ENCODE peak calls at places on chromosome 3, in nine cellular contexts. I is hepatocyte; J is mucosa of descending colon; P is effector memory CD4-positive, alpha-beta T cell; R is CD8-positive, alpha-beta T cell; B is right atrium auricular region; D is tibial artery; V is A549; E is GM23248. L is an unnamed sample. For H3K9me3, the result is how much of the 10 kb centered on the place peaks cover.

GRCh38 chr3:156150434-156151066 is 30.2 kb downstream of the KCNAB1 start:
- DNase-seq in I (peak), J (no peak), P (no peak), R (no peak), B (peak), D (peak), V (peak), E (peak), L (no peak)

GRCh38 chr3:160471892-160472291 is 22.3 kb upstream of the TRIM59 start:
- DNase-seq in I (no peak), J (no peak), P (no peak), R (no peak), B (no peak), D (no peak), V (no peak), E (no peak), L (no peak)

GRCh38 chr3:15646924-15647511 is 45.5 kb downstream of the BTD start:
- DNase-seq in I (peak), J (no peak), P (no peak), R (no peak), B (no peak), D (peak), V (peak), E (peak), L (no peak)

GRCh38 chr3:40580494-40581091 is 55.8 kb downstream of the ZNF621 start:
- DNase-seq in I (peak), J (no peak), P (no peak), R (peak), B (peak), D (peak), V (peak), E (peak), L (no peak)

GRCh38 chr3:4633078-4634004 is 140.2 kb downstream of the ITPR1 start:
- DNase-seq in I (peak), J (no peak), P (no peak), R (no peak), B (no peak), D (no peak), V (peak), E (peak), L (no peak)

GRCh38 chr3:107452436-107452835 is 70.3 kb upstream of the BBX start:
- DNase-seq in I (no peak), J (no peak), P (no peak), R (no peak), B (no peak), D (no peak), V (no peak), E (peak), L (no peak)

GRCh38 chr3:113097821-113098516 is 107.2 kb downstream of the GTPBP8 start:
- DNase-seq in I (peak), J (no peak), P (no peak), R (no peak), B (no peak), D (no peak), V (peak), E (peak), L (no peak)

GRCh38 chr3:45168451-45168850 is 22.3 kb upstream of the CDCP1 start:
- DNase-seq in I (no peak), J (no peak), P (no peak), R (no peak), B (no peak), D (no peak), V (no peak), E (no peak), L (no peak)

GRCh38 chr3:62184559-62184958 is 188.8 kb downstream of the FEZF2 start:
- DNase-seq in I (peak), J (no peak), P (no peak), R (no peak), B (no peak), D (no peak), V (no peak), E (peak), L (no peak)

GRCh38 chr3:178084938-178085816 is 451.1 kb upstream of the KCNMB2 start:
- DNase-seq in I (peak), J (peak), P (no peak), R (peak), B (peak), D (peak), V (no peak), E (peak), L (no peak)

GRCh38 chr3:197750396-197750831 is 731 bp downstream of the FYTTD1 start:
- DNase-seq in I (peak), J (peak), P (peak), R (peak), B (peak), D (peak), V (peak), E (peak), L (no peak)

GRCh38 chr3:105527538-105527937 is 160.8 kb downstream of the ALCAM start:
- DNase-seq in I (no peak), J (no peak), P (no peak), R (no peak), B (no peak), D (no peak), V (no peak), E (no peak), L (no peak)

GRCh38 chr3:172616061-172616461 is 92.8 kb upstream of the TNFSF10 start:
- DNase-seq in I (no peak), J (no peak), P (no peak), R (no peak), B (no peak), D (no peak), V (no peak), E (peak), L (no peak)

GRCh38 chr3:189937302-189938255 is 183.1 kb downstream of the P3H2 start:
- DNase-seq in I (no peak), J (no peak), P (no peak), R (no peak), B (no peak), D (no peak), V (peak), E (peak), L (no peak)

GRCh38 chr3:181713300-181713647 is 1.5 kb downstream of the SOX2 start:
- DNase-seq in I (no peak), J (no peak), P (no peak), R (no peak), B (no peak), D (no peak), V (no peak), E (no peak), L (no peak)

GRCh38 chr3:48565591-48566400 is 2.2 kb upstream of the UCN2 start:
- DNase-seq in I (no peak), J (no peak), P (no peak), R (no peak), B (no peak), D (no peak), V (peak), E (peak), L (no peak)

GRCh38 chr3:5822843-5823242 is 635.3 kb downstream of the EDEM1 start:
- DNase-seq in I (peak), J (no peak), P (no peak), R (no peak), B (no peak), D (no peak), V (no peak), E (no peak), L (no peak)

DNA sequence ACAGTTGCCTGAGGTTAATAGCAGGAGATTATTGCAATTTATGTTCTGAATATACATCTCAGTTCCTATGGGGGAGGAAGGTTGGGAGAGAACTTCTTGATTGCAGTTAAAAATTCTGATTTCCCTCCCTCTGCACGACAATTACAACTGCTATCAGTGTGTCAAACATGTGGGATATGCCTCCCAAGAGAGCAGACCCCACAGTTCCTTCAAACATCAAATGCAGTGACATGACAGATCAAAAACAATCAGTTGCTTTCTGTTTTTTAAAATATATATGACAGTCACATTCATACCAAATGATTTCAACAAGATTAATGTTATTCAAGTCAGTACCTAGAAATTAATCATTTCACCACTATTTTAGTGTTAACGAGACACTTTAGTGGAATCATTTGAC is 639.0 kb downstream of the EDEM1 start:
- DNase-seq in I (no peak), J (no peak), P (no peak), R (no peak), B (no peak), D (no peak), V (no peak), E (no peak), L (no peak)
- H3K9me3 ChIP-seq in I (under half), J (under half), P (under half), R (under half), B (under half), D (under half), V (under half), E (under half), L (under half)

GRCh38 chr3:30710017-30710416 is 103.6 kb downstream of the TGFBR2 start:
- DNase-seq in I (peak), J (no peak), P (no peak), R (no peak), B (no peak), D (no peak), V (no peak), E (no peak), L (no peak)

GRCh38 chr3:30719536-30719935 is 113.1 kb downstream of the TGFBR2 start:
- DNase-seq in I (no peak), J (no peak), P (no peak), R (no peak), B (no peak), D (no peak), V (no peak), E (no peak), L (no peak)

GRCh38 chr3:30708472-30708871 is 102.1 kb downstream of the TGFBR2 start:
- DNase-seq in I (no peak), J (no peak), P (no peak), R (no peak), B (no peak), D (no peak), V (no peak), E (no peak), L (no peak)

GRCh38 chr3:30711867-30712266 is 105.5 kb downstream of the TGFBR2 start:
- DNase-seq in I (no peak), J (no peak), P (no peak), R (no peak), B (no peak), D (no peak), V (no peak), E (no peak), L (no peak)

DNA sequence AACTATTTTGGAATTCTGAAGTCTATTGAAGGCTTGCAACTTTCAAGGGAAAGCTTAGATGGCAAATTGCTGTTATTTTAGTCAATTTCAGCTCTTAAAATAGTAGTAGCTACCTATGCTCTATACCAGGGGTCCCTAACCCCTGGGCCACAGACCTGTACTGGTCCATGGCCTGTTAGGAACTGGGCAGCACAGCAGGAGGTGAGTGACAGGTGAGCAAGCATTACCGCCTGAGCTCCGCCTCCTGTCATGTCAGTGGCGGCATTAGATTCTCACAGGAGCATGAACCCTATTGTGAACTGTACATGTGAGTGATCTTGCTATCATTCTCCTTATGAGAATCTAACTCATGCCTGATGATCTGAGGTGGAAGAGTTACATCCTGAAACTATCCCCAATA is 107.7 kb downstream of the TGFBR2 start:
- DNase-seq in I (no peak), J (no peak), P (no peak), R (no peak), B (no peak), D (no peak), V (no peak), E (no peak), L (no peak)
- H3K9me3 ChIP-seq in I (under half), J (under half), P (under half), R (under half), B (under half), D (under half), V (under half), E (under half), L (under half)

GRCh38 chr3:41920406-41920970 is 41.4 kb downstream of the ULK4 start:
- DNase-seq in I (no peak), J (no peak), P (no peak), R (no peak), B (no peak), D (no peak), V (no peak), E (no peak), L (no peak)

GRCh38 chr3:41912280-41912679 is 49.6 kb downstream of the ULK4 start:
- DNase-seq in I (no peak), J (no peak), P (no peak), R (no peak), B (no peak), D (no peak), V (no peak), E (no peak), L (no peak)

DNA sequence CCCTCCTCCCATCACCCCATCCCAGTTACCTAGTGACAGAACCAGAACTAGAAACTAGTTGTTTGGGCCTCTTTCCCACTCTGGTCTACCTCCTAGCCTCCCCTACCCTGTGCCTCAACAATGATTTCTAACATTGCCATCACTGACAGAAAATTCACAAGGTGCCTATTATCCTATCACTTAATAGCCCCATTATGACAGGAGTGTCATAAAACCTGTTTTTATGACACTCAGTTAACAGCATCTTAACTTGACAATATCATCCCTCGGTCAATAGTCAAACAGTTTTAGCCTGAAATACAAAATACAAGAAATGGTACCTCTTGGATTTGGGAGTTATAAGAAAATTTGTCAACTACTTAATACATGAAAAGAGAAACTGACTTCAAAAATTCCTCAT is 46.5 kb downstream of the ULK4 start:
- DNase-seq in I (no peak), J (no peak), P (no peak), R (no peak), B (no peak), D (no peak), V (no peak), E (no peak), L (no peak)
- H3K9me3 ChIP-seq in I (under half), J (under half), P (under half), R (under half), B (under half), D (under half), V (under half), E (under half), L (under half)

DNA sequence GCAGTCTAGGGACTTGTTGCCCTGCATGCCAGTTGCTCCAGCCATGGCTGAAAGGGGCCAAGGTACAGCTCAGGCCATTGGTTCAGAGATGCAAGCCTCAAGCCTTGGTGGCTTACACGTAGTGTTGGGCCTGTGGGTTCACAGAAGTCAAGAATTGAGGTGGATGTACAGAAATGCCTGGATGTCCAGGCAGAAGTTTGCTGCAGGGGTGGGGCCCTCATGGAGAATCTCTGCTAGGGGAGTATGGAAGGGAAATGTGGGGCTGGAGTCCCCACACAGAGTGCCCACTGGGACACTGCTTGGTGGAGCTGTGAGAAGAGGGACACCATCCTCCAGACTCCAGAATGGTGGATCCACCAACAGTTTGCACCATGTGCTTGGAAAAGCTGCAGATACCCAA is 10.6 kb upstream of the B3GNT5 start:
- DNase-seq in I (no peak), J (no peak), P (no peak), R (no peak), B (no peak), D (no peak), V (no peak), E (no peak), L (no peak)
- H3K9me3 ChIP-seq in I (under half), J (under half), P (under half), R (under half), B (under half), D (under half), V (under half), E (under half), L (under half)

DNA sequence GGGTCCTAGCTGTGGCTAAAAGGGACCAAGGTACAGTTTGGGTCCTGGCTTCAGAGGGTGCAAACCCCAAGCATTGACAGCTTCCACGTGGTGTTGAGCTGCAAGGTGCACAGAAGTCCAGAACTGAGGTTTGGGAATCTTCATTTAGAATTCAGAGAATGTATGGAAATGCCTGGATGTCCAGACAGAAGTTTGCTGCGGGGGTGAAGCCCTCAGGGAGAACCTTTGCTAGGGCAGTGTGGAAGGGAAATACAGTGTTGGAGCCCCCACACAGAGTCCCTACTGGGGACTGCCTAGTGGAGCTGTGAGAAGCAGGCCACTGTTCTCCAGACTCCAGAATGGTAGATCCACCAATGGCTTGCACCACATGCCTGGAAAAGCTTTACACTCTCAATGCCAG is 17.9 kb downstream of the RNF13 start:
- DNase-seq in I (no peak), J (no peak), P (no peak), R (no peak), B (no peak), D (no peak), V (no peak), E (no peak), L (no peak)
- H3K9me3 ChIP-seq in I (under half), J (under half), P (under half), R (under half), B (under half), D (under half), V (under half), E (under half), L (under half)

DNA sequence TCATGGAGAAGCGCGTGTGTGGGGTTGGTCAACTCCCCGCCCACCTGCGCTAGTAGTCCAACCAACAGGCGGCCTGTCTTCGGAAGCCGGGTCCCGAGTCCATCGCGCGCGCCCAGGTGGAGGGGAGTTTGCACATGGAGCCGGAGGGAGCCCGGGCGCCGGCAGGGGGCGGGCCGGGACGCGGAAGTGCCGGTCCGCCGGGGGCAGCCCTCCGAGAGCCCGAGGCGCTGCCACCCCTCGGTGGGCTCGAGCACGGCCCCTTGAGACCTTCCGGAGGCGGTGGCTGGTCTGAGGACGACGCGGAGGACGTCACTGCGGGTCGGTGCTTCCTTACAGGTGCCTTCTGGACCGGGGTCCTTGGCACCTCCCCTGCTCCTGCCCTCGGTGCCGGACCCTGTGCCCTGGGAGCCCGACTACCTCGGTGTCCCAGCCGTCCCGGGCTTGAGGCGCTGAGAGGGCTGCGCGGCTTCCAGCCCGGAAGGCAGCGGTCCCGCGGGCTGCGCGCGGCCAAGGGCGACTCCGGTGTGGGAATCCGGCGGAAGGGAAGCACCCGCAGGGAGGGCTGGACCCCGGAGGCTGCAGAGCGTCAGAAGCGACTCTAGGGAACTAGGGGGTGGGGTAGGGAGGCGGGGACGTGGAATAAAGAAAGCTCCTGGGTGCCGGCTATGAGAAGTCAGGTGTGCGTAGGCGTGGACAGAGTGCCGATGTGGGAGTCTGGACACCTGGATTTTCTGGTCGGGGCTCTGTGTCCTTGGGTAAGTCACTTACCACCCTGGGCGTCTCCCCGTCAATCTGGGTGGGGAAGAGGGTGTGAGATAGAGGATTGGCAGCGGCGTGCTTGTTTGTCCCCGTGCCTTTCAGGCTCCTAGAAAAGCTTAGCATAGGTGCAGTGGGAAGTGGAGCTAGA is 212.3 kb downstream of the FGF12 start:
- DNase-seq in I (peak), J (no peak), P (no peak), R (no peak), B (no peak), D (no peak), V (peak), E (peak), L (no peak)
- H3K9me3 ChIP-seq in I (under half), J (under half), P (under half), R (under half), B (under half), D (under half), V (under half), E (under half), L (under half)

DNA sequence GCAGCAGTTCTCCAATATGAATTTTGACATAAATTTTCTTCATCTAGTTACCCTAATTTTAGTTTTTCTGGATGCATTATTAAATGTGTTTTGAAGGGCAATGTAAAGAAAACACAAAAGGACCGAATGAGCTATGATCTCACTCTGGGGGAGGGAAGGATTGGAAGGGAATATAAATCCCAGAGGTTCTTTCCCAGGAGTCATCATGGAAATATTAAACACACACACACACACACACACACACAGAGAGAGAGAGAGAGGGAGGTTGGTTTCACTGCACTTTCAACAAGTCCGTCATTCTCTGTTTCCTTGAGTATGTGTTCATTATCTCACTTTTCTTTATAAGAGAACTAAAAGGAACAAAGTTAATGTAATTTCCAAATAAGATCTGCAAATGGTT is 70.7 kb upstream of the DCBLD2 start:
- DNase-seq in I (no peak), J (no peak), P (no peak), R (no peak), B (no peak), D (no peak), V (no peak), E (peak), L (no peak)
- H3K9me3 ChIP-seq in I (under half), J (under half), P (under half), R (under half), B (under half), D (under half), V (under half), E (under half), L (under half)

L was measured in esophagus squamous epithelium.